ENCODE peak calls at places on chromosomes 6 and 20, in nine cellular contexts. L is pancreas, E is MCF 10A, Q is right lobe of liver, W is psoas muscle, Z is cardiac muscle cell, X is epithelial cell of esophagus, R is B cell, H is progenitor cell of endocrine pancreas. V is an unnamed sample.

GRCh38 chr20:17845701-17846475 is 122.7 kb downstream of the SNX5 start:
- DNase-seq in L (no peak), E (no peak), Q (no peak), W (no peak), Z (no peak), X (peak), R (no peak), H (no peak), V (peak)

GRCh38 chr20:7608246-7608645 is 332.0 kb downstream of the HAO1 start:
- DNase-seq in L (no peak), E (peak), Q (no peak), W (no peak), Z (peak), X (peak), R (no peak), H (no peak), V (no peak)

GRCh38 chr20:38875170-38875993 is 50.8 kb upstream of the FAM83D start:
- DNase-seq in L (no peak), E (no peak), Q (no peak), W (no peak), Z (no peak), X (no peak), R (peak), H (no peak), V (peak)

GRCh38 chr20:38220587-38220986 is 39.9 kb downstream of the KIAA1755 start:
- DNase-seq in L (no peak), E (no peak), Q (no peak), W (no peak), Z (no peak), X (no peak), R (no peak), H (no peak), V (no peak)

GRCh38 chr6:154721460-154721859 is 11.8 kb upstream of the SCAF8 start:
- DNase-seq in L (no peak), E (peak), Q (no peak), W (no peak), Z (peak), X (peak), R (no peak), H (no peak), V (no peak)

GRCh38 chr6:138403324-138403800 is 661 bp upstream of the HEBP2 start:
- DNase-seq in L (peak), E (no peak), Q (peak), W (peak), Z (peak), X (no peak), R (peak), H (peak), V (peak)

GRCh38 chr6:5208039-5208438 is 52.7 kb downstream of the LYRM4 start:
- DNase-seq in L (no peak), E (no peak), Q (no peak), W (no peak), Z (peak), X (no peak), R (no peak), H (no peak), V (no peak)

GRCh38 chr6:3838992-3839867 is 9.9 kb upstream of the FAM50B start:
- DNase-seq in L (no peak), E (peak), Q (peak), W (peak), Z (peak), X (peak), R (no peak), H (no peak), V (no peak)

GRCh38 chr6:71510057-71510713 is 221.6 kb downstream of the OGFRL1 start:
- DNase-seq in L (peak), E (peak), Q (peak), W (peak), Z (peak), X (peak), R (peak), H (no peak), V (no peak)

GRCh38 chr6:155349129-155349528 is 34.8 kb upstream of the TFB1M start:
- DNase-seq in L (no peak), E (no peak), Q (no peak), W (no peak), Z (no peak), X (no peak), R (no peak), H (no peak), V (no peak)

GRCh38 chr6:31397901-31398300 is 5.5 kb upstream of the MICA start:
- DNase-seq in L (no peak), E (no peak), Q (no peak), W (no peak), Z (no peak), X (no peak), R (no peak), H (no peak), V (no peak)

GRCh38 chr20:44012466-44013226 is 98.0 kb downstream of the TOX2 start:
- DNase-seq in L (no peak), E (no peak), Q (no peak), W (no peak), Z (no peak), X (no peak), R (no peak), H (no peak), V (no peak)

GRCh38 chr20:31704225-31705119 is 18.2 kb downstream of the BCL2L1 start:
- DNase-seq in L (peak), E (peak), Q (peak), W (no peak), Z (peak), X (peak), R (no peak), H (peak), V (no peak)

GRCh38 chr20:52434041-52434425 is 242.5 kb upstream of the ZFP64 start:
- DNase-seq in L (no peak), E (no peak), Q (no peak), W (no peak), Z (peak), X (no peak), R (no peak), H (no peak), V (no peak)

GRCh38 chr20:37904008-37904675 is 1.2 kb downstream of the VSTM2L start:
- DNase-seq in L (no peak), E (no peak), Q (no peak), W (no peak), Z (no peak), X (no peak), R (no peak), H (no peak), V (no peak)

GRCh38 chr6:166494757-166495486 is 91.6 kb downstream of the RAMACL start:
- DNase-seq in L (no peak), E (no peak), Q (no peak), W (no peak), Z (no peak), X (no peak), R (no peak), H (no peak), V (no peak)

GRCh38 chr6:135675026-135675425 is 176.5 kb upstream of the PDE7B start:
- DNase-seq in L (no peak), E (no peak), Q (no peak), W (no peak), Z (no peak), X (no peak), R (no peak), H (no peak), V (no peak)

GRCh38 chr6:135673671-135674309 is 176.2 kb upstream of the AHI1 start:
- DNase-seq in L (no peak), E (no peak), Q (no peak), W (no peak), Z (peak), X (no peak), R (no peak), H (no peak), V (no peak)

GRCh38 chr6:135672256-135672655 is 174.7 kb upstream of the AHI1 start:
- DNase-seq in L (no peak), E (no peak), Q (no peak), W (no peak), Z (no peak), X (no peak), R (no peak), H (no peak), V (no peak)

GRCh38 chr6:135680964-135681913 is 170.3 kb upstream of the PDE7B start:
- DNase-seq in L (peak), E (no peak), Q (peak), W (no peak), Z (peak), X (peak), R (no peak), H (no peak), V (no peak)

DNA sequence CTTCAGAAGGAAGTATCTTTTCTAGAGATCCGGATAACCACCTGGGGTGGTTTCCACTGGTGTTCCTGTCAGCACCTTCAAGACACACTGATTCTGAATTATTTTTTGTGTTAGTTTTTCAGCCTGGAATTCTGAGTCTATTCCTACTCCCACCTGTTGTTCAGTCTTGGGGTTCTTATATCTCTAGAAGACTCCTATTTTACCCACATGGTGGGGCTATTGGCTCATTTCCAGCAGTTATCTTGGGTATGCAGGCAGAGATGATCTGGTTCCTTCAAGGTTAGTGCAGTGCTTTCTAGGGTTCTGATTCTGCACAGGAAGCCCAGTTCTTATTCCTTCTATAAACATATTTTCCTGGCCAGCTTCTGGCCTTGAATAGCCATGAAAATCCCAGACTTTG is 175.6 kb upstream of the PDE7B start:
- DNase-seq in L (no peak), E (peak), Q (no peak), W (no peak), Z (peak), X (peak), R (peak), H (peak), V (no peak)
- TF ChIP-seq CTCF in L (no peak), E (no peak), Q (no peak), W (no peak), Z (no peak), X (no peak), R (peak), H (peak), V (peak)

DNA sequence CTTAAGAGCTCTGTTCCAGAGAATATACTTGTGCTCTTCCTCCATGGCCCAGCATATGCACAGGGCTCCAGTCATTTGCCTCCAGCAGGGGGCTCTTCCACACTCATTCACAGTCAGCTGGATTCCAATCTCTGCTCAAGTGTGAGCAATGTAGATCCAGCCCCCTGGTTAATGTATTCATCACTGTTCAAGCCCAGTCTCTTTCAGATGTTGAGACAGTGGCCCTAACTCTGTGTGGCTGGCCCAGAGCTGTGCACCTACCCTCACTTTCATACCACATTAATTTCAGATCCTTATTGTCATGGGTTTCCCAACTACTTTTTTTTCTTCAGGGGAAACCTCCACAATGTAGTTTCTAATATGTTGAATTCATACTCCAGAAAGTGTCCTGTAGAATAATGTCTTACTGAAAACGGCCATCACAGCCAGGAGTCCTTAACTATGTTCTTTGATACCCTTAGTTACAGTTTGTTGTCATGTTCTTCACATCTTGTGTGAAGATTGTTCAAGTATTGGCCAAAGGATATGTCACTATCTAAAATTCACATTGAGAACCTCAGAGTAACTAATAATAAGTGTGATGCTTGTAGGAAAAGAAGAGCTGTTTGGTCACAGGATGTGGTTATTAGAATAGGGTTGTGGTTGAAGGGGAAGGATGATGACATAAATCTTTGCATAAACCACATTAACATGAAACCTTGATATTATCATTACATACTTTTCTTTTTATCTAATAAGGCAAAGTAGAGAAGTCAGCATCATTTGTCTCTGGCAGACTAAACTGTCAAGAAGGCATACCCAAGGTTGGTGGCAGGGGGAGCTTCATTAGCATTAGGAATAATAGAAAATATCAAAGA is 14.4 kb upstream of the HLA-DQA1 start:
- DNase-seq in L (peak), E (peak), Q (no peak), W (no peak), Z (peak), X (peak), R (peak), H (peak), V (peak)
- TF ChIP-seq CTCF in L (no peak), E (no peak), Q (no peak), W (peak), Z (peak), X (no peak), R (peak), H (peak), V (peak)

GRCh38 chr20:45113865-45114264 is 1.1 kb downstream of the WFDC5 start:
- DNase-seq in L (no peak), E (no peak), Q (no peak), W (no peak), Z (no peak), X (no peak), R (no peak), H (no peak), V (no peak)

GRCh38 chr20:45111285-45111684 is 3.7 kb downstream of the WFDC5 start:
- DNase-seq in L (no peak), E (no peak), Q (no peak), W (no peak), Z (no peak), X (no peak), R (no peak), H (no peak), V (no peak)

GRCh38 chr20:45109634-45110033 is 5.3 kb downstream of the WFDC5 start:
- DNase-seq in L (no peak), E (no peak), Q (no peak), W (no peak), Z (no peak), X (no peak), R (no peak), H (no peak), V (no peak)

GRCh38 chr20:45110301-45110700 is 4.7 kb downstream of the WFDC5 start:
- DNase-seq in L (no peak), E (no peak), Q (no peak), W (no peak), Z (no peak), X (no peak), R (no peak), H (no peak), V (no peak)

DNA sequence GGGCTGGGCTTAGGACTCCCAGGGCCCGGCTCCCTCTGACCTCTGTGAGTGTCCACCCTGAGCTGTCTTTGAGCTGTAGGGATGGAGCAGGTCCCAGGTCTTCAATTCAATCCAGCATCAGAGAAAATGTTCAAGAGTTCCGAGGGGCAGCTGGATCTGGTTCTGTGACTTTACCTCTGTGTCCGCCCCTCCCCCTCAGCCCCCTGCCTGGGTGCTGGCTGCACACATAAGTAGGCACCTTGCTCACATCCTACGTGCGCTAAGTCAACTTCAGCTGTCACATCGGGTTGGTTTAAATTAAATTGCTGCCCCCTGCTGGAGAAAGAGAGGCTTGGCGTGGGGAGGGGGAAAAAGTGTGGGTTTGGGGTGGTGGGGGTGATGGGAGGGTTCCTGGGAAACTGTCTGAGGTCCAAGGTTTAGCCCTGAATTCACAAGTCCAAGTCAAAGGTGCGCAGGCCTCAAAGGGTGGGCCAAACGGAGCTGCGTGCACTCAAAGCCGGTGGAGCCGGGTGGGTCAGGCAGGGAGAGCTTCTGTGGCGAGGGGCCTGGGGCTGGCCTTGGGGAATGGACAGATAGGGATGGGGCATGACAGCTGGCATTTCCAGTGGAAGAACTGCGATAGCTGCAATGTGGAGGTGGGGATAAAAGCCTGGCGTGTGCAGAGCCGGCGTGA is 3.0 kb downstream of the WFDC5 start:
- DNase-seq in L (no peak), E (peak), Q (no peak), W (no peak), Z (no peak), X (peak), R (no peak), H (no peak), V (no peak)
- TF ChIP-seq CTCF in L (peak), E (peak), Q (peak), W (peak), Z (peak), X (peak), R (peak), H (peak), V (no peak)

DNA sequence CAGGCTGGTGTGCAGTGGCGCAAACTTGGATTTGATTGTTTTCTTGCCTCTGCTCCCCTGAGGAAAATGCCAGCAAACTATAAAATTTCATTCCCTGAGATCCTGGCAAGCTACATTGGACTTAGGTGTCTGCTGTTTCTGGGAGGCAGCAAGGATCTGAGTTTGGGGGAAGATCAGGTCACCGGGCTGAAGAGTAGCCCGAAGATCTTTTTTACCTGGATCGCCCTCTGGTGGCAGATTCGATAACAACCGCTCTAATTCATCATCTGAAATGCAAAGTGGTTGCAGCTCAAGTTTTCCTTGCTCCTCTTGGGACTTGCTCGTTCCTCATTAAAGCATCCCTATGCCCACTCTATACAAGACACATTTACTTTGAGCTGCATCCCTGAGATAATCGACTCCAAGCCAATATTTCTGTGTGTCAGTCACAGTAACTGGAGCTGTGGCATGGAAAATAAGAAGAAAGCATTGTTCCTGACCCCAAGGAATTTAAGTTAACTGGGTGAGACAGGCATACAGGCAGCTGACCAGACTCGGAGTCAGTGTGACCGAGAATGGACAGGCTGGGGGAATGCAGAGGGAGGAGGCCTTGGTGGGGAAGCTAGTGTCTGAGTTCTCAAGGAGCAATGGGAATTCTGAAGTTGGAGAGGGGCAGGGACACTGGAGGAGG is 131.8 kb upstream of the PROKR2 start:
- DNase-seq in L (peak), E (peak), Q (no peak), W (no peak), Z (peak), X (peak), R (peak), H (peak), V (peak)
- TF ChIP-seq CTCF in L (peak), E (peak), Q (peak), W (peak), Z (peak), X (peak), R (peak), H (peak), V (peak)

GRCh38 chr6:152233547-152234320 is 403.4 kb downstream of the SYNE1 start:
- DNase-seq in L (no peak), E (no peak), Q (no peak), W (no peak), Z (no peak), X (no peak), R (no peak), H (no peak), V (no peak)

GRCh38 chr6:152225231-152225934 is 411.8 kb downstream of the SYNE1 start:
- DNase-seq in L (no peak), E (no peak), Q (no peak), W (peak), Z (no peak), X (no peak), R (no peak), H (no peak), V (no peak)

GRCh38 chr6:152226119-152226518 is 411.0 kb downstream of the SYNE1 start:
- DNase-seq in L (no peak), E (no peak), Q (no peak), W (no peak), Z (no peak), X (no peak), R (no peak), H (no peak), V (no peak)

GRCh38 chr6:152232494-152233151 is 404.5 kb downstream of the SYNE1 start:
- DNase-seq in L (no peak), E (no peak), Q (no peak), W (no peak), Z (peak), X (no peak), R (no peak), H (no peak), V (no peak)

GRCh38 chr6:152229330-152229729 is 407.8 kb downstream of the SYNE1 start:
- DNase-seq in L (no peak), E (no peak), Q (no peak), W (no peak), Z (no peak), X (no peak), R (no peak), H (no peak), V (no peak)
- TF ChIP-seq CTCF in L (no peak), E (no peak), Q (no peak), W (no peak), Z (no peak), X (no peak), R (no peak), H (no peak), V (no peak)

GRCh38 chr6:16776394-16777017 is 15.2 kb upstream of the ATXN1 start:
- DNase-seq in L (no peak), E (no peak), Q (no peak), W (no peak), Z (peak), X (no peak), R (no peak), H (no peak), V (no peak)
- TF ChIP-seq CTCF in L (no peak), E (no peak), Q (no peak), W (peak), Z (no peak), X (no peak), R (no peak), H (peak), V (no peak)

DNA sequence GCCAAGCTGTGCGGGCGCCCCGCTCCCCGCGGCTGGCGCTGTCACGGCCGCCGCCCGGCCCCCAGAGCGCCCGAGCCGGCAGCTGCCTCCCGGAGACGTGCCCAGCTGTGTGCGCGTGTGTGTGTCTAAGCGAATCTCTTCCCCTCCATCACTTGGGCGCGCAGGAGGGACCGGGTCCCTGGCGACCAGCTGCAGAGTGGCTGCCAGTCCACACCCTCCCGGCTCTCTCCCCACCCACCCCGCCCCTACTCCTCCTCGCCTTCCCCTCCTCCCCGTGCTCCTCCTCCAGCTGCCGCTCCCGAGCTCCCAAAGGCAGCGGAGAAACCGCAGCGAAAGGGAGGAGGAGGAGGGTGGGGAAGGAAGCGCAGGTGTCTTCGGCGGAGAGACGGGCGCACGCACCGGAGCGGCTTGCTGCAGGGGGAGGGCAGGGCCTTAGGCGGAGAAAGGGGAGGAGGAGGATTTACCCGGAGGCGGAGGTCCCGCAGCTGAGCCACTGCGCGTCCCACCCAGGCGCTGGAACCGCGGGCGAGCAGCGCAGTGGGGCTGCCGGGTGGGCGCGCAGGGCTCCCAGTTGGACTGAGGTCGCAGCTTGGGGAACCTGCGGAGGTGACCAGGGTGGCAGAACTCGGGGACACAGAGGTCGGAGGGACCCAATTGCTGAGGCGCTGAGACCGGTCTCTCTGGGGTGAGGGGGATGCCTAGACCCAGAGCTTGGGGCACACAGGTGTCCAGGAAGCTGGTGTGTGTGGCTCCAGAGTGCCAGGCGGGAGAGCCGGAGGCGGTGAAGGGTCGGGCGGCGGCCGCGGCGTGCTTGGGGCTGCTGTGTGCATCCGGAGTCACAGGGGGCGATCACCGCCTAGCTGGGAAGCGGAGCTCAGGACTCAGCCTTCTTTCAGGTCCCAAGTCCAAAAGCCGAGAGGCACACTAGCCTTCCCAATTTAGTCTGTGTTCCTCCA is at the start of gene HS3ST5:
- DNase-seq in L (peak), E (no peak), Q (peak), W (peak), Z (peak), X (peak), R (no peak), H (peak), V (no peak)
- TF ChIP-seq CTCF in L (no peak), E (no peak), Q (no peak), W (peak), Z (peak), X (peak), R (no peak), H (peak), V (no peak)

V was measured in natural killer cell.